ENCODE peak calls at places on chromosomes 3 and 15, in four cellular contexts. D is neural progenitor cell; Y is activated CD4-positive, CD25-positive, alpha-beta regulatory T cell; G is activated CD4-positive, alpha-beta T cell treated with anti-CD3 and anti-CD28 coated beads, Interleukin-2, amount 10 ng/mL, durations not matched to agents 7 days and 5 days. K is an unnamed sample.

GRCh38 chr3:125331243-125331642 is 43.9 kb downstream of the ZNF148 start:
- DNase-seq in D (no peak), Y (no peak), G (no peak), K (no peak)

GRCh38 chr3:181770296-181770695 is 58.6 kb downstream of the SOX2 start:
- DNase-seq in D (no peak), Y (no peak), G (no peak), K (no peak)

GRCh38 chr3:189353988-189354735 is 182.4 kb downstream of the TPRG1 start:
- DNase-seq in D (no peak), Y (no peak), G (no peak), K (no peak)

GRCh38 chr3:161101609-161102008 is 3.5 kb downstream of the B3GALNT1 start:
- DNase-seq in D (no peak), Y (no peak), G (no peak), K (no peak)

GRCh38 chr3:184489457-184489856 is 72.1 kb upstream of the EPHB3 start:
- DNase-seq in D (no peak), Y (no peak), G (no peak), K (no peak)

GRCh38 chr3:3577823-3578222 is 221.4 kb upstream of the LRRN1 start:
- DNase-seq in D (peak; percentile 12), Y (no peak), G (no peak), K (no peak)

GRCh38 chr15:84598993-84599392 is 1.8 kb upstream of the ZSCAN2 start:
- DNase-seq in D (peak; percentile 60), Y (no peak), G (peak; percentile 26), K (peak; percentile 23)

GRCh38 chr3:119148493-119149180 is 2.7 kb downstream of the TEX55 start:
- DNase-seq in D (no peak), Y (no peak), G (no peak), K (no peak)

GRCh38 chr3:49373563-49373962 is 15.4 kb upstream of the GPX1 start:
- DNase-seq in D (no peak), Y (no peak), G (no peak), K (no peak)

GRCh38 chr3:81887448-81887847 is 126.0 kb upstream of the GBE1 start:
- DNase-seq in D (no peak), Y (no peak), G (no peak), K (no peak)

GRCh38 chr3:71010731-71011455 is 572.6 kb downstream of the FOXP1 start:
- DNase-seq in D (no peak), Y (peak; percentile 32), G (peak; percentile 54), K (peak; percentile 46)

GRCh38 chr15:56994280-56994679 is 75.8 kb downstream of the TCF12 start:
- DNase-seq in D (no peak), Y (no peak), G (no peak), K (no peak)